ENCODE peak calls at places on chromosomes 13 and 19, in four cellular contexts. E is upper lobe of left lung, N is ovary, K is body of pancreas. U is an unnamed sample.

GRCh38 chr19:17513801-17514200 is 2.4 kb downstream of the PGLS start:
- DNase-seq in E (no peak), K (no peak), N (no peak), U (no peak)

GRCh38 chr19:52307275-52307674 is 10.3 kb downstream of the ZNF480 start:
- DNase-seq in K (no peak), E (no peak), N (no peak), U (no peak)

GRCh38 chr13:79533781-79534400 is 52.9 kb downstream of the NDFIP2 start:
- DNase-seq in E (no peak), K (no peak), N (no peak), U (no peak)

GRCh38 chr19:45913874-45914830 is at the start of gene NANOS2:
- DNase-seq in N (no peak), K (no peak), E (no peak), U (no peak)

GRCh38 chr13:52085416-52085815 is 43.5 kb downstream of the NEK5 start:
- DNase-seq in N (no peak), K (no peak), E (no peak), U (no peak)

GRCh38 chr13:72121466-72121865 is 254.5 kb upstream of the DACH1 start:
- DNase-seq in N (no peak), K (no peak), E (no peak), U (no peak)

GRCh38 chr13:33518442-33518841 is 232.9 kb upstream of the STARD13 start:
- DNase-seq in E (no peak), K (no peak), N (no peak), U (no peak)

GRCh38 chr19:33865306-33865705 is 68.6 kb downstream of the KCTD15 start:
- DNase-seq in K (no peak), N (no peak), E (no peak), U (no peak)

GRCh38 chr19:37506387-37507166 is at the start of gene ZNF793:
- DNase-seq in K (peak; percentile 83), N (peak; percentile 89), E (peak; percentile 57), U (peak; percentile 43)

GRCh38 chr19:11457115-11457514 is 21.7 kb downstream of the PRKCSH start:
- DNase-seq in N (no peak), K (no peak), E (no peak), U (no peak)

GRCh38 chr19:18869781-18870530 is 26.0 kb downstream of the CERS1 start:
- DNase-seq in N (no peak), K (no peak), E (no peak), U (no peak)

GRCh38 chr19:15122331-15123030 is 15.3 kb downstream of the SYDE1 start:
- DNase-seq in E (no peak), N (no peak), K (no peak), U (no peak)

GRCh38 chr13:23654111-23655110 is 84.2 kb downstream of the TNFRSF19 start:
- DNase-seq in E (no peak), K (no peak), N (no peak), U (no peak)

GRCh38 chr19:49469828-49470614 is 4.0 kb upstream of the FLT3LG start:
- DNase-seq in K (no peak), N (no peak), E (peak; percentile 43), U (no peak)

GRCh38 chr13:113598081-113598410 is 13.5 kb downstream of the TFDP1 start:
- DNase-seq in N (no peak), K (no peak), E (peak; percentile 14), U (no peak)

GRCh38 chr13:91574756-91575155 is 176.3 kb downstream of the GPC5 start:
- DNase-seq in K (no peak), E (no peak), N (no peak), U (no peak)

GRCh38 chr13:52127378-52127777 is 1.5 kb downstream of the NEK5 start:
- DNase-seq in K (no peak), N (no peak), E (no peak), U (no peak)

GRCh38 chr13:102587916-102588315 is 8.9 kb upstream of the TPP2 start:
- DNase-seq in N (no peak), K (no peak), E (no peak), U (no peak)

GRCh38 chr19:2037676-2038255 is 13.3 kb downstream of the MKNK2 start:
- DNase-seq in N (peak; percentile 49), K (no peak), E (peak; percentile 20), U (no peak)

GRCh38 chr19:18270304-18270703 is 3.9 kb downstream of the IQCN start:
- DNase-seq in N (no peak), K (no peak), E (no peak), U (no peak)

GRCh38 chr13:101408992-101409656 is 7.2 kb downstream of the NALCN start:
- DNase-seq in K (no peak), N (no peak), E (no peak), U (no peak)

GRCh38 chr13:72570019-72570418 is 157.4 kb downstream of the MZT1 start:
- DNase-seq in E (no peak), N (no peak), K (no peak), U (no peak)

GRCh38 chr19:3565177-3565576 is 7.6 kb upstream of the HMG20B start:
- DNase-seq in E (no peak), N (no peak), K (no peak), U (no peak)

GRCh38 chr19:3771033-3771905 is 759 bp downstream of the RAX2 start:
- DNase-seq in E (no peak), N (no peak), K (no peak), U (no peak)

GRCh38 chr13:113209880-113210421 is 538 bp downstream of the CUL4A start:
- DNase-seq in N (peak; percentile 64), K (peak; percentile 72), E (peak; percentile 75), U (peak; percentile 74)

GRCh38 chr13:95254341-95254740 is 46.9 kb downstream of the ABCC4 start:
- DNase-seq in N (no peak), K (no peak), E (no peak), U (no peak)

GRCh38 chr13:19650742-19651141 is 17.3 kb downstream of the MPHOSPH8 start:
- DNase-seq in K (no peak), E (no peak), N (no peak), U (no peak)

GRCh38 chr19:18776736-18777135 is 14.4 kb downstream of the COMP start:
- DNase-seq in E (no peak), N (no peak), K (no peak), U (no peak)

GRCh38 chr19:39671739-39672363 is 16.1 kb downstream of the LGALS16 start:
- DNase-seq in N (no peak), K (peak; percentile 33), E (no peak), U (no peak)
- TF ChIP-seq CTCF in N (no peak), K (peak; percentile 73), E (no peak), U (peak; percentile 81)

GRCh38 chr13:49615844-49616687 is 12.2 kb upstream of the ARL11 start:
- DNase-seq in E (no peak), N (no peak), K (no peak), U (no peak)
- H3K27ac ChIP-seq in E (peak overlapping the region; percentile 76), N (peak overlapping the region; percentile 33), K (no peak overlapping the region), U (no peak overlapping the region)

GRCh38 chr19:56367829-56368711 is 25.3 kb downstream of the ZNF582 start:
- DNase-seq in N (peak; percentile 92), E (peak; percentile 88), K (peak; percentile 93), U (peak; percentile 95)
- TF ChIP-seq CTCF in N (no peak), E (no peak), K (no peak), U (no peak)

GRCh38 chr19:13865578-13866462 is 11.1 kb upstream of the NANOS3 start:
- DNase-seq in E (no peak), K (peak; percentile 48), N (peak; percentile 58), U (no peak)

GRCh38 chr19:13866463-13867046 is 10.4 kb upstream of the NANOS3 start:
- DNase-seq in K (no peak), E (no peak), N (no peak), U (no peak)

GRCh38 chr19:13864223-13864512 is 12.8 kb upstream of the NANOS3 start:
- DNase-seq in N (no peak), K (no peak), E (no peak), U (no peak)

GRCh38 chr19:13864513-13865242 is 12.3 kb upstream of the NANOS3 start:
- DNase-seq in K (no peak), N (peak; percentile 50), E (no peak), U (no peak)

DNA sequence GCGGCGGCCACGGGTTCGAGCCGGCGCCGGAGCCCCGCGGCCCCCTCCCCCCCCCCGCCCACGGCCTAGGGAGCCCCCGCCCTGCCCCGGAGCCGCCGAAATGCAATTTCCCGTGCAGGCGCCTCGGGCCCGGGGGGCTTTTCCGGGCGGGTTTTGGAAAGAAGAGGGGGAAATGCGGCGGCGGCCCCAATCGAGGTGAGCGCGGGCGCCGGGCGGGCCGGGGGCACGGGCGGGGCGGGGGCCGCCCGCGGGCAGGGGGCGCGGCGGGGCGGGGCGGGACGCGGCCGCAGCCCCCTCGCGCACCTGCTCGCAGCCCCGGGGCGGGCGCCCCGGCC is 11.7 kb upstream of the NANOS3 start:
- DNase-seq in N (no peak), E (no peak), K (no peak), U (no peak)
- H3K27ac ChIP-seq in N (no peak overlapping the region), E (no peak overlapping the region), K (peak overlapping the region; percentile 44), U (no peak overlapping the region)

DNA sequence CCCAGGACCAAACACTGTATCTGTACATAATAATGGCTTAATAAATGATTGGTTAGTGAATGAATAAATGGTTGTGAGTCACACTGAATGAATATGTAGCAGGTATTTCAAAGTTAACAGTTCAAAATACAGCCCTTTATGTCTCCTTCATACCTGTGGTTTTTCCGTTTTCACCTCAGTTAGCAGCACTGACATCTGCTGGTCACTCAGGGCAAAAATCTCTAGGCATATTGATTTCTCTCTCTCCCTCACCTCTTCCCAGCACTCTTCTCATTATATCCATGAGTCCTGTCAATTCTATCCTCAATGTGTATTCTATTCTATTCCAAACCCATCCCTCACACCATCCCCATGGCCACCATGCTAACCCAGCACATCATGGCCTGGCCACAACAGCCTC is 76.2 kb downstream of the PEG3 start:
- DNase-seq in K (no peak), E (no peak), N (no peak), U (no peak)
- TF ChIP-seq CTCF in K (no peak), E (no peak), N (no peak), U (peak; percentile 44)

U was measured in right lobe of liver.